ENCODE peak calls at places on chromosomes 6 and 20, in five cellular contexts. G is upper lobe of right lung, Z is left lung, D is neuronal stem cell, F is fibroblast of lung. H is an unnamed sample. For H3K36me3 and H3K4me1, the result is how much of the 10 kb centered on the place peaks cover.

GRCh38 chr6:29947292-29947980 is 5.1 kb downstream of the HLA-A start:
- DNase-seq in G (no peak), Z (no peak), D (no peak), F (no peak), H (no peak)

GRCh38 chr20:4961746-4962145 is 39.6 kb downstream of the SLC23A2 start:
- DNase-seq in G (no peak), Z (no peak), D (no peak), F (peak), H (no peak)

GRCh38 chr6:1993049-1993448 is 252.4 kb downstream of the GMDS start:
- DNase-seq in G (no peak), Z (no peak), D (no peak), F (peak), H (no peak)

GRCh38 chr6:44176935-44177509 is 18.4 kb downstream of the CAPN11 start:
- DNase-seq in G (no peak), Z (no peak), D (no peak), F (no peak), H (no peak)

GRCh38 chr6:110307368-110307767 is 50.8 kb downstream of the METTL24 start:
- DNase-seq in G (no peak), Z (no peak), D (no peak), F (no peak), H (no peak)

GRCh38 chr6:32427218-32427617 is 12.5 kb upstream of the HLA-DRA start:
- DNase-seq in G (no peak), Z (no peak), D (no peak), F (no peak), H (no peak)

GRCh38 chr6:12115492-12115891 is 103.4 kb downstream of the HIVEP1 start:
- DNase-seq in G (no peak), Z (no peak), D (no peak), F (no peak), H (no peak)

GRCh38 chr20:57941121-57941522 is 231.3 kb upstream of the PMEPA1 start:
- DNase-seq in G (no peak), Z (no peak), D (no peak), F (no peak), H (no peak)

GRCh38 chr6:5518936-5519491 is 257.7 kb downstream of the FARS2 start:
- DNase-seq in G (no peak), Z (no peak), D (no peak), F (no peak), H (no peak)

GRCh38 chr6:97572943-97573342 is 289.9 kb upstream of the MMS22L start:
- DNase-seq in G (no peak), Z (no peak), D (no peak), F (no peak), H (no peak)

GRCh38 chr6:112163295-112164257 is 76.2 kb downstream of the FAM229B start:
- DNase-seq in G (peak), Z (peak), D (peak), F (peak), H (no peak)

GRCh38 chr6:43952746-43953145 is 174.5 kb downstream of the MRPL14 start:
- DNase-seq in G (no peak), Z (no peak), D (no peak), F (no peak), H (no peak)

GRCh38 chr20:37538003-37538402 is 10.3 kb upstream of the BLCAP start:
- DNase-seq in G (no peak), Z (no peak), D (no peak), F (peak), H (peak)

GRCh38 chr6:109453594-109454482 is 1.7 kb downstream of the MICAL1 start:
- DNase-seq in G (no peak), Z (no peak), D (no peak), F (peak), H (no peak)

GRCh38 chr20:35768731-35769664 is 2.8 kb upstream of the PHF20 start:
- DNase-seq in G (peak), Z (peak), D (peak), F (peak), H (peak)

GRCh38 chr6:73695619-73696421 is at the start of gene CD109:
- DNase-seq in G (peak), Z (peak), D (peak), F (peak), H (peak)

GRCh38 chr6:90025418-90026089 is 131.3 kb downstream of the GJA10 start:
- DNase-seq in G (no peak), Z (no peak), D (no peak), F (peak), H (no peak)

GRCh38 chr6:49550413-49551125 is at the start of gene C6orf141:
- DNase-seq in G (peak), Z (peak), D (peak), F (no peak), H (peak)

GRCh38 chr6:27501187-27501586 is 28.3 kb upstream of the ZNF184 start:
- DNase-seq in G (no peak), Z (no peak), D (no peak), F (no peak), H (no peak)

GRCh38 chr6:127342296-127342945 is 988 bp downstream of the ECHDC1 start:
- DNase-seq in G (no peak), Z (no peak), D (peak), F (peak), H (no peak)

GRCh38 chr6:109687271-109687721 is 3.7 kb downstream of the AK9 start:
- DNase-seq in G (no peak), Z (peak), D (no peak), F (peak), H (peak)

GRCh38 chr20:41003143-41003932 is 25.3 kb upstream of the TOP1 start:
- DNase-seq in G (peak), Z (peak), D (no peak), F (peak), H (peak)

GRCh38 chr6:24313477-24314141 is 44.2 kb downstream of the DCDC2 start:
- DNase-seq in G (no peak), Z (no peak), D (no peak), F (no peak), H (no peak)

GRCh38 chr6:125843593-125843992 is 52.8 kb downstream of the NCOA7 start:
- DNase-seq in G (no peak), Z (no peak), D (no peak), F (no peak), H (no peak)

GRCh38 chr20:2133318-2134183 is 31.9 kb downstream of the STK35 start:
- DNase-seq in G (no peak), Z (peak), D (peak), F (peak), H (no peak)

GRCh38 chr6:72820153-72820552 is 198.3 kb downstream of the KCNQ5 start:
- DNase-seq in G (no peak), Z (no peak), D (no peak), F (no peak), H (no peak)

DNA sequence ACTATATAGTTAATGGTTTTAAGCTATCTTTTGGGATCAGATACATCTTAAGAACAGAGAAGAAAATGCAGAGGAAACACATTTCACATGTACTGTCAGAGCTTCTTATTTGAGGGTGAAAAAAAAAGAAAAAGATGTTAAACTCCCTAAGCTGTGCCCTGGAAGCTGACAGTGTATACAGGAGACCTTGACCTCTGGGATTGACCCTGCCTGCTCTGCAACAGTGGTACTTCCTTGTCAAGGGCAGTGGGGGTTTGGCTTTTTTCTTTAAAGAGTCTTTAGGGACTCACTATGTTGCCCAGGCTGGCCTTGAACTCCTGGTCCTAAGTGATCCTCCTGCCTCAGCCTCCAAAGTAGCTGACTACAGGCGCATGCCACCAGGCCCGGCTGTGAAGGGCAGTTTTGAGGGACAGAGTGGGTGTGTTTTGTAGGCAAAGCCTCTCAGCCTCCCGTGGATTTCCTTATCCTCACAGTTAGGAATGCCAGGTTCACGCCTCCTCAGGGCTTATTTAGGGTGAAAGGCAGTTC is 60.6 kb upstream of the SLC22A1 start:
- DNase-seq in G (no peak), Z (no peak), D (no peak), F (no peak), H (no peak)
- H3K36me3 ChIP-seq in G (half or more), Z (under half), D (half or more), F (under half), H (half or more)

DNA sequence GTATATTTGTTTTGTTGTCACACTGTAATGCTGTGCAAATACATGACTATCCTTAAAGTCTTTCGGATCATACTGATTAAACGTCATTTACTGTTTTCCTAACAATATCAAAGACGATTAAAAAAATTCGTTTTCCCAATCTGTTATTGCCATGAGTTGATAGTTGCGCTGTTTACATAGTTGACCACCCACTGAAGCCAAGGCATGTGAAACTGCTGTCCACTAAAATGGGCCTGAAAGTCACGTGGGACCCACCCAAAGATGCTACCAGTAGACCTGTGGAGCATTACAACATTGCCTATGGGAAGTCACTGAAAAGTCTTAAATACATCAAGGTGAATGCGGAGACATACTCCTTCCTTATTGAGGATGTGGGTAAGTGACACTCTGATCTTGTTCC is 28.1 kb downstream of the FNDC1 start:
- DNase-seq in G (no peak), Z (no peak), D (no peak), F (no peak), H (no peak)
- H3K4me1 ChIP-seq in G (under half), Z (under half), D (under half), F (under half), H (under half)

GRCh38 chr20:38559764-38560163 is 21.2 kb upstream of the ADIG start:
- DNase-seq in G (no peak), Z (no peak), D (no peak), F (no peak), H (no peak)

GRCh38 chr20:38551056-38551626 is 29.9 kb upstream of the ADIG start:
- DNase-seq in G (no peak), Z (no peak), D (no peak), F (no peak), H (no peak)

GRCh38 chr20:38554986-38555385 is 26.0 kb upstream of the ADIG start:
- DNase-seq in G (no peak), Z (no peak), D (no peak), F (no peak), H (no peak)

GRCh38 chr20:38557174-38557573 is 23.8 kb upstream of the ADIG start:
- DNase-seq in G (no peak), Z (no peak), D (no peak), F (no peak), H (no peak)

DNA sequence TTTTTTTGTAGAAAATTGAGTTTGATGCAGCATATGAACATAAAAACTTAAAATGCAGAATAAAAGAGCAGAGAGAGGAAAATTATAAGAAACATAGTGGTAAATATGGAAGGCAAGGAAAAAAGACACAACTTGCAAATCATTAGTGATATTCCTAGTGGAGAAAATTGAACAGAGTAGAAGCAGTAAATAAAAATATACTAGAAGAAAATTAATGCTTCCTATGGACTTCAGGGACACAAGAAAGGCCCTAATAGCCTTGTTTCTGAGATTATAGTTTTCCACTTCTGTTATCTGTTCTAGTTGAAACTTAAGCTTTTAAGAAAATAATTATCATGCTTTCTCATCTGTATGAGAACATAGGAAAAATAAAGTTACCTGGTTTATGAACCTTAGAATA is 25.6 kb upstream of the ADIG start:
- DNase-seq in G (no peak), Z (no peak), D (no peak), F (no peak), H (no peak)
- H3K36me3 ChIP-seq in G (half or more), Z (under half), D (half or more), F (under half), H (half or more)

DNA sequence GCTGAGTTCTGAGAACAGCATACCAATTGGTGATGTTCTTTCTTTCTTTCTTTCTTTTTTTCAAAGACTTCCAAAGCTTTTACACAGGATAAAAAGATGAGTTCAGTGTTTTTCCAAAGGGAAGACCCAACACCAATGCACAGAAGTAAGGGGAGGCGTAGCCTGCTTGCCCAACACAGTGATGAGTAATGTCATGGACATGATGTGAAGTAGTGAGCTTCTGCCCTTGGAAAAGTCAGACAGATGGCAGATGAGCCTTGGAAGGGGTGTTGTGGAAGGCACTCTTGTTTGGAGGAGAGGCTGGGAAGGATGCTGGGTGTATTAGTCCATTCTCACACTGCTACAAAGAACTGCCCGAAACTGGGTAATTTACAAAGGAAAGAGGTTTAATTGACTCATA is 12.7 kb downstream of the LRP11 start:
- DNase-seq in G (no peak), Z (no peak), D (no peak), F (peak), H (no peak)
- H3K4me1 ChIP-seq in G (under half), Z (under half), D (under half), F (under half), H (half or more)

H was measured in RWPE2.